ENCODE peak calls at places on chromosomes 11 and 22, in seven cellular contexts. O is CD4-positive, alpha-beta T cell; U is endothelial cell; R is NCI-H460; G is left ventricle myocardium inferior; Q is body of pancreas; P is neural crest cell. Z is an unnamed sample.

GRCh38 chr22:28053871-28054621 is 135.0 kb upstream of the PITPNB start:
- DNase-seq in O (no peak), U (no peak), R (no peak), G (no peak), Q (no peak), P (no peak), Z (no peak)

GRCh38 chr22:45572444-45572843 is 69.8 kb downstream of the FBLN1 start:
- DNase-seq in O (no peak), U (no peak), R (no peak), G (no peak), Q (no peak), P (no peak), Z (no peak)

GRCh38 chr11:92128026-92128425 is 96.6 kb upstream of the FAT3 start:
- DNase-seq in O (no peak), U (no peak), R (no peak), G (no peak), Q (no peak), P (no peak), Z (no peak)

GRCh38 chr11:117316197-117316961 is at the start of gene BACE1:
- DNase-seq in O (no peak), U (peak), R (peak), G (peak), Q (peak), P (peak), Z (peak)

GRCh38 chr11:76062733-76063132 is 143.6 kb downstream of the WNT11 start:
- DNase-seq in O (no peak), U (no peak), R (no peak), G (no peak), Q (no peak), P (no peak), Z (no peak)

GRCh38 chr11:57674251-57674650 is 6.3 kb downstream of the ZDHHC5 start:
- DNase-seq in O (no peak), U (no peak), R (no peak), G (no peak), Q (no peak), P (no peak), Z (no peak)

GRCh38 chr11:66710384-66710930 is 18.6 kb downstream of the SPTBN2 start:
- DNase-seq in O (no peak), U (no peak), R (no peak), G (no peak), Q (no peak), P (no peak), Z (no peak)

GRCh38 chr22:36773935-36774334 is 2.0 kb downstream of the IFT27 start:
- DNase-seq in O (no peak), U (no peak), R (peak), G (no peak), Q (peak), P (no peak), Z (peak)

GRCh38 chr11:1226981-1227550 is 4.2 kb downstream of the MUC5B start:
- DNase-seq in O (no peak), U (peak), R (no peak), G (no peak), Q (no peak), P (no peak), Z (no peak)

GRCh38 chr11:1052133-1053011 is 15.9 kb upstream of the MUC6 start:
- DNase-seq in O (no peak), U (no peak), R (no peak), G (no peak), Q (no peak), P (no peak), Z (no peak)

GRCh38 chr22:44462246-44463015 is 35.6 kb downstream of the RTL6 start:
- DNase-seq in O (no peak), U (no peak), R (no peak), G (no peak), Q (no peak), P (no peak), Z (no peak)

GRCh38 chr22:37311761-37312312 is 29.5 kb downstream of the CYTH4 start:
- DNase-seq in O (no peak), U (no peak), R (no peak), G (no peak), Q (no peak), P (no peak), Z (no peak)

GRCh38 chr22:42439821-42440674 is 7.8 kb upstream of the NFAM1 start:
- DNase-seq in O (no peak), U (no peak), R (no peak), G (no peak), Q (peak), P (no peak), Z (no peak)

Z was measured in G401.